ENCODE peak calls at places on chromosomes 4 and X, in four cellular contexts. M is AG09319, D is sigmoid colon, K is K562. F is an unnamed sample.

GRCh38 chrX:10165580-10166247 is 8.9 kb downstream of the CLCN4 start:
- DNase-seq in M (no peak), D (no peak), K (peak), F (no peak)

GRCh38 chrX:86806786-86807185 is 658.5 kb downstream of the DACH2 start:
- DNase-seq in M (no peak), D (no peak), K (peak), F (no peak)

GRCh38 chr4:136505020-136505419 is 1027.3 kb downstream of the PCDH18 start:
- DNase-seq in M (no peak), D (no peak), K (no peak), F (no peak)

GRCh38 chrX:120769576-120770341 is 105.9 kb downstream of the CT47B1 start:
- DNase-seq in M (peak), D (no peak), K (no peak), F (peak)

GRCh38 chrX:120014354-120015129 is 62.9 kb downstream of the RHOXF2B start:
- DNase-seq in M (no peak), D (no peak), K (no peak), F (no peak)

GRCh38 chrX:123833387-123833786 is 26.5 kb upstream of the XIAP start:
- DNase-seq in M (no peak), D (peak), K (peak), F (no peak)

GRCh38 chr4:84596826-84597225 is 13.9 kb downstream of the CDS1 start:
- DNase-seq in M (no peak), D (no peak), K (no peak), F (no peak)

GRCh38 chr4:167775374-167775773 is 317.0 kb upstream of the ANXA10 start:
- DNase-seq in M (no peak), D (no peak), K (no peak), F (no peak)

GRCh38 chr4:107472265-107472948 is 247.6 kb downstream of the PAPSS1 start:
- DNase-seq in M (no peak), D (no peak), K (no peak), F (no peak)

GRCh38 chrX:41468647-41469323 is 21.6 kb downstream of the NYX start:
- DNase-seq in M (no peak), D (no peak), K (no peak), F (no peak)

GRCh38 chrX:134688839-134689238 is 30.6 kb upstream of the PLAC1 start:
- DNase-seq in M (no peak), D (no peak), K (no peak), F (no peak)

GRCh38 chr4:128974203-128974602 is 119.1 kb downstream of the SCLT1 start:
- DNase-seq in M (peak), D (no peak), K (no peak), F (no peak)

GRCh38 chr4:189660737-189661330 is 279.8 kb upstream of the FRG1 start:
- DNase-seq in M (no peak), D (no peak), K (no peak), F (no peak)

GRCh38 chr4:52102587-52102986 is 51.5 kb downstream of the SPATA18 start:
- DNase-seq in M (no peak), D (no peak), K (no peak), F (no peak)

GRCh38 chr4:97153042-97153441 is 990.2 kb downstream of the STPG2 start:
- DNase-seq in M (no peak), D (no peak), K (no peak), F (no peak)

GRCh38 chr4:35754047-35754446 is 490.3 kb downstream of the ARAP2 start:
- DNase-seq in M (no peak), D (no peak), K (no peak), F (no peak)

GRCh38 chrX:70635669-70636068 is 191.0 kb downstream of the DLG3 start:
- DNase-seq in M (no peak), D (no peak), K (no peak), F (no peak)

GRCh38 chrX:10591363-10592036 is 28.9 kb downstream of the MID1 start:
- DNase-seq in M (no peak), D (no peak), K (no peak), F (no peak)

GRCh38 chrX:77505227-77505626 is 58.0 kb downstream of the FGF16 start:
- DNase-seq in M (peak), D (no peak), K (no peak), F (peak)

GRCh38 chr4:27702710-27703431 is 842.2 kb downstream of the STIM2 start:
- DNase-seq in M (no peak), D (no peak), K (no peak), F (no peak)

GRCh38 chr4:67054901-67055300 is 490.4 kb downstream of the CENPC start:
- DNase-seq in M (no peak), D (no peak), K (no peak), F (no peak)

GRCh38 chr4:7156273-7157139 is 35.8 kb upstream of the SORCS2 start:
- DNase-seq in M (no peak), D (peak), K (peak), F (no peak)

GRCh38 chr4:7546809-7547367 is 112.2 kb upstream of the PSAPL1 start:
- DNase-seq in M (peak), D (no peak), K (no peak), F (peak)

GRCh38 chr4:14023036-14023435 is 395.5 kb upstream of the BOD1L1 start:
- DNase-seq in M (no peak), D (no peak), K (no peak), F (no peak)

GRCh38 chr4:139728840-139729239 is 63.2 kb downstream of the MGST2 start:
- DNase-seq in M (no peak), D (no peak), K (no peak), F (no peak)

GRCh38 chr4:184343400-184344177 is 125.9 kb upstream of the ENPP6 start:
- DNase-seq in M (peak), D (peak), K (peak), F (no peak)

GRCh38 chr4:152851226-152851625 is 71.5 kb downstream of the ARFIP1 start:
- DNase-seq in M (no peak), D (no peak), K (no peak), F (no peak)

GRCh38 chrX:619812-620493 is 10.6 kb upstream of the SHOX start:
- DNase-seq in M (no peak), D (no peak), K (no peak), F (no peak)

GRCh38 chr4:113979157-113979972 is at the start of gene ARSJ:
- DNase-seq in M (peak), D (peak), K (no peak), F (peak)

GRCh38 chr4:117560329-117560728 is 474.0 kb upstream of the NDST3 start:
- DNase-seq in M (no peak), D (no peak), K (no peak), F (no peak)
- TF ChIP-seq CTCF in M (no peak), D (no peak), K (no peak), F (no peak)

GRCh38 chr4:186943607-186943908 is 219.9 kb upstream of the FAT1 start:
- DNase-seq in M (no peak), D (no peak), K (no peak), F (no peak)

GRCh38 chr4:186946140-186946539 is 222.5 kb upstream of the FAT1 start:
- DNase-seq in M (no peak), D (no peak), K (no peak), F (no peak)

GRCh38 chr4:186939766-186940165 is 216.1 kb upstream of the FAT1 start:
- DNase-seq in M (no peak), D (no peak), K (no peak), F (no peak)

GRCh38 chr4:186940476-186940875 is 216.8 kb upstream of the FAT1 start:
- DNase-seq in M (no peak), D (no peak), K (no peak), F (no peak)

GRCh38 chr4:186942745-186943606 is 219.3 kb upstream of the FAT1 start:
- DNase-seq in M (no peak), D (peak), K (no peak), F (no peak)
- TF ChIP-seq CTCF in M (no peak), D (no peak), K (no peak), F (peak)

GRCh38 chr4:188130355-188130754 is 8.9 kb upstream of the TRIML1 start:
- DNase-seq in M (no peak), D (no peak), K (no peak), F (no peak)

GRCh38 chr4:188138227-188138626 is 1.0 kb upstream of the TRIML1 start:
- DNase-seq in M (no peak), D (no peak), K (no peak), F (no peak)

GRCh38 chr4:188127157-188127874 is 11.9 kb upstream of the TRIML1 start:
- DNase-seq in M (peak), D (no peak), K (no peak), F (peak)

DNA sequence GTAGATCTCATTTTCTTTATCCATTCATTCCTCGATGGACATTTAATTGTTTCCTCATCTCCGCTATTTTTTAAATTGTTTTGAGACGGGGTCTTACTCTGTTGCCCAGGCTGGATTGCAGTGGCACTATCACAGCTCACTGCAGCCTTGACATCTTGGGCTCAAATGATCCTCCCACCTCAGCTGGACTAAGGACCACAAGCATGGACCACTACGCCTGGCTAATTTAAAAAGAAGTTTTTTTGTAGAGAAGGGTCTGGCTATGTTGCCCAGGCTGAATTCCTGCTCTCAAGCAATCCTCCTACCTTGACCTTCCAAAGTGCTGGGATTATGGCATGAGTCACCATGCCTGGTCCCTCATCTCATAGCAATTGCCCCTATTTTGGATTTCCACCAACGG is 7.0 kb upstream of the TRIML1 start:
- DNase-seq in M (no peak), D (no peak), K (no peak), F (no peak)
- TF ChIP-seq CTCF in M (no peak), D (no peak), K (no peak), F (no peak)

GRCh38 chr4:103365285-103365684 is 167.1 kb upstream of the CENPE start:
- DNase-seq in M (no peak), D (no peak), K (no peak), F (no peak)
- TF ChIP-seq CTCF in M (no peak), D (no peak), K (no peak), F (no peak)

DNA sequence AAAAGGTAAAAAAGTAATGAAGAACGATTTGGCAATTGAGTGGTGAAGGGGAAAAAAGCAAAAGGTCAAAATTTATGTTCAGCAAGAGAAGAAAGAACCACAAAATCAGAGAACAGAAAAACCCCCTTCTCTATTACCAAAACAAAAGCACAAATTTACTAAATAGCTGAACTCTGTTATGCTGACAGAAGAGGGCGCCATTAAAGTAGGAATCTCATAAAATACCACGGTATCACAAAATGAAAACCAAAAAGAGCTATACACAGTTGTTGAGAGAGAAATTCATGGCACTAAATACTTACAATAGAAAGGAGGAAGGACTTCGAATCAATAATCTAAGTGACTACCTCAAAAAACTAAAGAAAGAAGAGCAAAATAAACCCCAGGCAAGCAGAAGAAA is 69.6 kb upstream of the CXorf66 start:
- DNase-seq in M (no peak), D (no peak), K (no peak), F (no peak)
- TF ChIP-seq CTCF in M (no peak), D (no peak), K (peak), F (no peak)

DNA sequence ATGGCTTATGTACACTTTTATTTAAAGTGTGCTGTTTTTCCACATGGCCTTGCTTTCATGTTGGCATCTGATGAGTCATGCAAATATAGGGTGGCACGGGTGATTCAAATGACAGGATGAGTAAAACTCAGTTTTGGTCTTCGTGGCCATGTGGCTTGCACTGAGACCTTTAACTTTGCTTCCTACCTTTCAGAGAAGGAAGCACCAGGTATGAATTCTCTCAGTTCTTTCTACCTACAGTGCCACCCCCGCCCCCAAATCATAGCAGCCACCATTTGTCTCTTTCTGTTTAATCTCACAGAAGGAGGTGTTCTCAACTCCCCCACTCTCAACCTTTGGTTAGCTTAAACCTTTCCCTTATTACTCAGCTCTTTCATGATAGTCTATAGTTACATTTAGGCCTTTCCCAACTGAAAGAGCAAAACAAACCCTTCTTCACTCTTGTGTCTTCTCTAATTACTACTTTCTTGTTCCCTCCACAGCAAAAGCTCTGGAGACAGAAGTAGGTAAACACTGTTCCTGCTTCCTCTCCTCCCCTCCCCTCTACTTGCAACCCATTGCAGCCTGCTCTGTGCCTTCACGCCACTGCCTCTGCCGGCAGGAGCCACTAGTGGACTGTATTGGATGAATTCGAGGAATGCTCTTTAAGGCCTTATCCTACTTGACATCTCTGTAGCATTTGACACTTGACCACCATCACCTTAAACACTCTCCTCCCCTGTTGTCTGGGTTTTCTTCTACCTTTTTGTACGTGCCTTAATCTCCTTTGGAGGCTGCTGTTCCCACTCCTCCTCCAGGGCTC is 123.7 kb downstream of the AFF1 start:
- DNase-seq in M (no peak), D (no peak), K (peak), F (no peak)
- TF ChIP-seq CTCF in M (no peak), D (peak), K (peak), F (no peak)

GRCh38 chr4:30718021-30718888 is 1.9 kb upstream of the PCDH7 start:
- DNase-seq in M (no peak), D (peak), K (no peak), F (no peak)

GRCh38 chr4:30719363-30720020 is 677 bp upstream of the PCDH7 start:
- DNase-seq in M (no peak), D (peak), K (no peak), F (no peak)

GRCh38 chr4:30720021-30720655 is at the start of gene PCDH7:
- DNase-seq in M (no peak), D (peak), K (no peak), F (no peak)

GRCh38 chr4:30717208-30718020 is 2.8 kb upstream of the PCDH7 start:
- DNase-seq in M (no peak), D (peak), K (no peak), F (no peak)

GRCh38 chr4:30718889-30719252 is 1.3 kb upstream of the PCDH7 start:
- DNase-seq in M (no peak), D (no peak), K (no peak), F (no peak)
- TF ChIP-seq CTCF in M (peak), D (peak), K (no peak), F (peak)

GRCh38 chr4:21136231-21136630 is 436.0 kb downstream of the PACRGL start:
- DNase-seq in M (no peak), D (no peak), K (no peak), F (no peak)

GRCh38 chr4:21130606-21131005 is 430.3 kb downstream of the PACRGL start:
- DNase-seq in M (no peak), D (no peak), K (no peak), F (no peak)

GRCh38 chr4:21139327-21139726 is 439.1 kb downstream of the PACRGL start:
- DNase-seq in M (no peak), D (no peak), K (no peak), F (no peak)

GRCh38 chr4:21134994-21135393 is 434.7 kb downstream of the PACRGL start:
- DNase-seq in M (no peak), D (no peak), K (no peak), F (no peak)
- TF ChIP-seq CTCF in M (no peak), D (peak), K (no peak), F (no peak)

GRCh38 chr4:1179089-1179441 is 6.7 kb upstream of the SPON2 start:
- DNase-seq in M (no peak), D (no peak), K (peak), F (no peak)

GRCh38 chr4:1179976-1180375 is 7.6 kb upstream of the SPON2 start:
- DNase-seq in M (no peak), D (no peak), K (no peak), F (no peak)

GRCh38 chr4:1177274-1178141 is 5.1 kb upstream of the SPON2 start:
- DNase-seq in M (no peak), D (peak), K (no peak), F (no peak)

GRCh38 chr4:1176398-1177273 is 4.3 kb upstream of the SPON2 start:
- DNase-seq in M (no peak), D (no peak), K (no peak), F (no peak)

GRCh38 chr4:1178300-1179088 is 6.1 kb upstream of the SPON2 start:
- DNase-seq in M (no peak), D (peak), K (no peak), F (no peak)
- TF ChIP-seq CTCF in M (no peak), D (no peak), K (no peak), F (no peak)

F was measured in AG09309.